ENCODE peak calls at places on chromosome 14, in six cellular contexts. One of them, this sample, is unnamed.

GRCh38 chr14:106518054-106518943 is 991.9 kb downstream of the TMEM121 start:
- DNase-seq in kidney: no peak
- DNase-seq in fibroblast of lung: no peak
- DNase-seq in NCI-H2081: no peak
- DNase-seq in left lung: peak; percentile 63
- DNase-seq in NCI-H1092 treated with DMSO at 0.1 percent for 48 hours: no peak
- DNase-seq in this sample: no peak

GRCh38 chr14:96351986-96352385 is 11.2 kb downstream of the ATG2B start:
- DNase-seq in left lung: no peak
- DNase-seq in NCI-H2081: no peak
- DNase-seq in fibroblast of lung: no peak
- DNase-seq in NCI-H1092 treated with DMSO at 0.1 percent for 48 hours: no peak
- DNase-seq in kidney: no peak
- DNase-seq in this sample: no peak

GRCh38 chr14:72644038-72644437 is 249.9 kb downstream of the DPF3 start:
- DNase-seq in left lung: no peak
- DNase-seq in NCI-H2081: no peak
- DNase-seq in fibroblast of lung: no peak
- DNase-seq in NCI-H1092 treated with DMSO at 0.1 percent for 48 hours: no peak
- DNase-seq in kidney: no peak
- DNase-seq in this sample: no peak

GRCh38 chr14:61219256-61219655 is 61.9 kb downstream of the TMEM30B start:
- DNase-seq in kidney: no peak
- DNase-seq in NCI-H1092 treated with DMSO at 0.1 percent for 48 hours: no peak
- DNase-seq in left lung: no peak
- DNase-seq in NCI-H2081: no peak
- DNase-seq in fibroblast of lung: no peak
- DNase-seq in this sample: no peak

GRCh38 chr14:104148433-104149277 is 10.3 kb downstream of the KIF26A start:
- DNase-seq in fibroblast of lung: no peak
- DNase-seq in NCI-H2081: no peak
- DNase-seq in NCI-H1092 treated with DMSO at 0.1 percent for 48 hours: no peak
- DNase-seq in kidney: peak; percentile 65
- DNase-seq in left lung: peak; percentile 56
- DNase-seq in this sample: peak; percentile 82

GRCh38 chr14:64728106-64728505 is 23.9 kb downstream of the PLEKHG3 start:
- DNase-seq in NCI-H1092 treated with DMSO at 0.1 percent for 48 hours: no peak
- DNase-seq in left lung: no peak
- DNase-seq in NCI-H2081: no peak
- DNase-seq in fibroblast of lung: no peak
- DNase-seq in kidney: peak; percentile 50
- DNase-seq in this sample: peak; percentile 49

GRCh38 chr14:60508707-60509437 is at the start of gene SIX6:
- DNase-seq in fibroblast of lung: no peak
- DNase-seq in NCI-H2081: peak; percentile 68
- DNase-seq in NCI-H1092 treated with DMSO at 0.1 percent for 48 hours: peak; percentile 90
- DNase-seq in left lung: peak; percentile 71
- DNase-seq in kidney: no peak
- DNase-seq in this sample: no peak

GRCh38 chr14:96162265-96162664 is 42.4 kb upstream of the BDKRB2 start:
- DNase-seq in fibroblast of lung: no peak
- DNase-seq in NCI-H2081: no peak
- DNase-seq in kidney: no peak
- DNase-seq in NCI-H1092 treated with DMSO at 0.1 percent for 48 hours: no peak
- DNase-seq in left lung: no peak
- DNase-seq in this sample: no peak

GRCh38 chr14:76957224-76957881 is 71.2 kb downstream of the IRF2BPL start:
- DNase-seq in NCI-H1092 treated with DMSO at 0.1 percent for 48 hours: peak; percentile 86
- DNase-seq in kidney: no peak
- DNase-seq in NCI-H2081: no peak
- DNase-seq in left lung: no peak
- DNase-seq in fibroblast of lung: no peak
- DNase-seq in this sample: no peak

GRCh38 chr14:100531152-100531551 is 56.1 kb downstream of the BEGAIN start:
- DNase-seq in left lung: peak; percentile 48
- DNase-seq in NCI-H1092 treated with DMSO at 0.1 percent for 48 hours: no peak
- DNase-seq in fibroblast of lung: no peak
- DNase-seq in kidney: peak; percentile 31
- DNase-seq in NCI-H2081: no peak
- DNase-seq in this sample: peak; percentile 68

GRCh38 chr14:37047226-37047625 is 125.2 kb downstream of the SLC25A21 start:
- DNase-seq in left lung: no peak
- DNase-seq in NCI-H1092 treated with DMSO at 0.1 percent for 48 hours: no peak
- DNase-seq in kidney: no peak
- DNase-seq in NCI-H2081: no peak
- DNase-seq in fibroblast of lung: no peak
- DNase-seq in this sample: no peak

GRCh38 chr14:67762051-67762450 is 54.3 kb downstream of the ZFYVE26 start:
- DNase-seq in kidney: no peak
- DNase-seq in NCI-H2081: no peak
- DNase-seq in NCI-H1092 treated with DMSO at 0.1 percent for 48 hours: no peak
- DNase-seq in fibroblast of lung: no peak
- DNase-seq in left lung: no peak
- DNase-seq in this sample: no peak

This sample was measured in chondrocyte.